ENCODE peak calls at places on chromosomes 11 and 22, in five cellular contexts. One of them, this sample, is unnamed.

GRCh38 chr22:49962012-49962750 is 1.6 kb downstream of the PIM3 start:
- DNase-seq in ascending aorta: peak
- DNase-seq in left ventricle myocardium superior: peak
- DNase-seq in activated CD4-positive, CD25-positive, alpha-beta regulatory T cell treated with anti-CD3 and anti-CD28 coated beads, Interleukin-2, amount 50 U/mL, for 16 hours: peak
- DNase-seq in osteocyte: no peak
- DNase-seq in this sample: peak

GRCh38 chr11:76753950-76754349 is 29.2 kb upstream of the TSKU start:
- DNase-seq in ascending aorta: no peak
- DNase-seq in osteocyte: no peak
- DNase-seq in left ventricle myocardium superior: no peak
- DNase-seq in activated CD4-positive, CD25-positive, alpha-beta regulatory T cell treated with anti-CD3 and anti-CD28 coated beads, Interleukin-2, amount 50 U/mL, for 16 hours: no peak
- DNase-seq in this sample: no peak

GRCh38 chr11:65433657-65434056 is 11.1 kb downstream of the NEAT1 start:
- DNase-seq in ascending aorta: peak
- DNase-seq in activated CD4-positive, CD25-positive, alpha-beta regulatory T cell treated with anti-CD3 and anti-CD28 coated beads, Interleukin-2, amount 50 U/mL, for 16 hours: no peak
- DNase-seq in osteocyte: no peak
- DNase-seq in left ventricle myocardium superior: no peak
- DNase-seq in this sample: no peak

GRCh38 chr11:115501895-115502589 is 2.2 kb downstream of the CADM1 start:
- DNase-seq in left ventricle myocardium superior: no peak
- DNase-seq in osteocyte: no peak
- DNase-seq in activated CD4-positive, CD25-positive, alpha-beta regulatory T cell treated with anti-CD3 and anti-CD28 coated beads, Interleukin-2, amount 50 U/mL, for 16 hours: no peak
- DNase-seq in ascending aorta: no peak
- DNase-seq in this sample: no peak

GRCh38 chr11:103812680-103813079 is 223.8 kb upstream of the DDI1 start:
- DNase-seq in left ventricle myocardium superior: no peak
- DNase-seq in osteocyte: no peak
- DNase-seq in ascending aorta: no peak
- DNase-seq in activated CD4-positive, CD25-positive, alpha-beta regulatory T cell treated with anti-CD3 and anti-CD28 coated beads, Interleukin-2, amount 50 U/mL, for 16 hours: no peak
- DNase-seq in this sample: no peak

GRCh38 chr11:119744577-119744976 is 15.6 kb upstream of the NECTIN1 start:
- DNase-seq in activated CD4-positive, CD25-positive, alpha-beta regulatory T cell treated with anti-CD3 and anti-CD28 coated beads, Interleukin-2, amount 50 U/mL, for 16 hours: no peak
- DNase-seq in left ventricle myocardium superior: no peak
- DNase-seq in ascending aorta: no peak
- DNase-seq in osteocyte: no peak
- DNase-seq in this sample: no peak

GRCh38 chr11:66020618-66021357 is 5.5 kb downstream of the CATSPER1 start:
- DNase-seq in left ventricle myocardium superior: no peak
- DNase-seq in ascending aorta: peak
- DNase-seq in activated CD4-positive, CD25-positive, alpha-beta regulatory T cell treated with anti-CD3 and anti-CD28 coated beads, Interleukin-2, amount 50 U/mL, for 16 hours: no peak
- DNase-seq in osteocyte: no peak
- DNase-seq in this sample: no peak

GRCh38 chr22:33743756-33744155 is 176.5 kb downstream of the LARGE1 start:
- DNase-seq in left ventricle myocardium superior: no peak
- DNase-seq in osteocyte: no peak
- DNase-seq in ascending aorta: no peak
- DNase-seq in activated CD4-positive, CD25-positive, alpha-beta regulatory T cell treated with anti-CD3 and anti-CD28 coated beads, Interleukin-2, amount 50 U/mL, for 16 hours: no peak
- DNase-seq in this sample: no peak

GRCh38 chr22:27439131-27439530 is 362.4 kb downstream of the MN1 start:
- DNase-seq in ascending aorta: no peak
- DNase-seq in activated CD4-positive, CD25-positive, alpha-beta regulatory T cell treated with anti-CD3 and anti-CD28 coated beads, Interleukin-2, amount 50 U/mL, for 16 hours: no peak
- DNase-seq in left ventricle myocardium superior: no peak
- DNase-seq in osteocyte: no peak
- DNase-seq in this sample: no peak

GRCh38 chr11:117669616-117670015 is 127.4 kb downstream of the DSCAML1 start:
- DNase-seq in osteocyte: no peak
- DNase-seq in left ventricle myocardium superior: no peak
- DNase-seq in ascending aorta: no peak
- DNase-seq in activated CD4-positive, CD25-positive, alpha-beta regulatory T cell treated with anti-CD3 and anti-CD28 coated beads, Interleukin-2, amount 50 U/mL, for 16 hours: no peak
- DNase-seq in this sample: no peak

GRCh38 chr11:112294688-112295340 is 34.2 kb upstream of the PLET1 start:
- DNase-seq in osteocyte: no peak
- DNase-seq in ascending aorta: no peak
- DNase-seq in left ventricle myocardium superior: no peak
- DNase-seq in activated CD4-positive, CD25-positive, alpha-beta regulatory T cell treated with anti-CD3 and anti-CD28 coated beads, Interleukin-2, amount 50 U/mL, for 16 hours: no peak
- DNase-seq in this sample: no peak

GRCh38 chr11:35525501-35526175 is at the start of gene PAMR1:
- DNase-seq in left ventricle myocardium superior: peak
- DNase-seq in activated CD4-positive, CD25-positive, alpha-beta regulatory T cell treated with anti-CD3 and anti-CD28 coated beads, Interleukin-2, amount 50 U/mL, for 16 hours: no peak
- DNase-seq in ascending aorta: no peak
- DNase-seq in osteocyte: peak
- DNase-seq in this sample: no peak

GRCh38 chr11:46200537-46201281 is 76.8 kb upstream of the CREB3L1 start:
- DNase-seq in left ventricle myocardium superior: no peak
- DNase-seq in activated CD4-positive, CD25-positive, alpha-beta regulatory T cell treated with anti-CD3 and anti-CD28 coated beads, Interleukin-2, amount 50 U/mL, for 16 hours: no peak
- DNase-seq in ascending aorta: no peak
- DNase-seq in osteocyte: peak
- DNase-seq in this sample: no peak

GRCh38 chr11:93411705-93412104 is 81.2 kb downstream of the DEUP1 start:
- DNase-seq in ascending aorta: no peak
- DNase-seq in left ventricle myocardium superior: no peak
- DNase-seq in osteocyte: no peak
- DNase-seq in activated CD4-positive, CD25-positive, alpha-beta regulatory T cell treated with anti-CD3 and anti-CD28 coated beads, Interleukin-2, amount 50 U/mL, for 16 hours: no peak
- DNase-seq in this sample: no peak

GRCh38 chr22:48551716-48552268 is 1275.9 kb downstream of the BRD1 start:
- DNase-seq in osteocyte: no peak
- DNase-seq in ascending aorta: no peak
- DNase-seq in activated CD4-positive, CD25-positive, alpha-beta regulatory T cell treated with anti-CD3 and anti-CD28 coated beads, Interleukin-2, amount 50 U/mL, for 16 hours: no peak
- DNase-seq in left ventricle myocardium superior: no peak
- DNase-seq in this sample: no peak

GRCh38 chr22:43956383-43956782 is 1.1 kb downstream of the SAMM50 start:
- DNase-seq in ascending aorta: no peak
- DNase-seq in activated CD4-positive, CD25-positive, alpha-beta regulatory T cell treated with anti-CD3 and anti-CD28 coated beads, Interleukin-2, amount 50 U/mL, for 16 hours: no peak
- DNase-seq in left ventricle myocardium superior: no peak
- DNase-seq in osteocyte: no peak
- DNase-seq in this sample: no peak

GRCh38 chr11:69654001-69654659 is 13.2 kb downstream of the CCND1 start:
- DNase-seq in ascending aorta: peak
- DNase-seq in activated CD4-positive, CD25-positive, alpha-beta regulatory T cell treated with anti-CD3 and anti-CD28 coated beads, Interleukin-2, amount 50 U/mL, for 16 hours: no peak
- DNase-seq in osteocyte: no peak
- DNase-seq in left ventricle myocardium superior: no peak
- DNase-seq in this sample: no peak

GRCh38 chr11:20095189-20095588 is 65.1 kb downstream of the DBX1 start:
- DNase-seq in left ventricle myocardium superior: no peak
- DNase-seq in ascending aorta: no peak
- DNase-seq in osteocyte: no peak
- DNase-seq in activated CD4-positive, CD25-positive, alpha-beta regulatory T cell treated with anti-CD3 and anti-CD28 coated beads, Interleukin-2, amount 50 U/mL, for 16 hours: no peak
- DNase-seq in this sample: no peak

GRCh38 chr22:22099194-22099486 is 116.6 kb upstream of the TOP3B start:
- DNase-seq in activated CD4-positive, CD25-positive, alpha-beta regulatory T cell treated with anti-CD3 and anti-CD28 coated beads, Interleukin-2, amount 50 U/mL, for 16 hours: no peak
- DNase-seq in left ventricle myocardium superior: no peak
- DNase-seq in osteocyte: no peak
- DNase-seq in ascending aorta: no peak
- DNase-seq in this sample: no peak

This sample was measured in effector CD4-positive, alpha-beta T cell.